ENCODE peak calls at places on chromosome 13, in seven cellular contexts. Y, I, Q, G, H, R and C are unnamed samples.

GRCh38 chr13:91576590-91576989 is 178.2 kb downstream of the GPC5 start:
- DNase-seq in Y (no peak), I (peak), Q (no peak), G (no peak), H (no peak), R (no peak), C (no peak)

GRCh38 chr13:98275711-98276171 is 98.7 kb upstream of the RNF113B start:
- DNase-seq in Y (no peak), I (no peak), Q (no peak), G (no peak), H (no peak), R (no peak), C (peak)

GRCh38 chr13:99382428-99383133 is 75.4 kb upstream of the GPR183 start:
- DNase-seq in Y (no peak), I (peak), Q (no peak), G (no peak), H (no peak), R (no peak), C (no peak)

GRCh38 chr13:27605610-27606200 is 14.6 kb downstream of the LNX2 start:
- DNase-seq in Y (no peak), I (no peak), Q (peak), G (no peak), H (no peak), R (no peak), C (no peak)

GRCh38 chr13:101307181-101307701 is 109.1 kb downstream of the NALCN start:
- DNase-seq in Y (no peak), I (no peak), Q (peak), G (no peak), H (no peak), R (no peak), C (peak)

GRCh38 chr13:45206340-45206739 is 5.5 kb upstream of the KCTD4 start:
- DNase-seq in Y (no peak), I (no peak), Q (peak), G (no peak), H (no peak), R (no peak), C (peak)

GRCh38 chr13:67438465-67438864 is 208.3 kb upstream of the PCDH9 start:
- DNase-seq in Y (no peak), I (peak), Q (no peak), G (no peak), H (no peak), R (no peak), C (no peak)

GRCh38 chr13:100875392-100876043 is 200.9 kb upstream of the TMTC4 start:
- DNase-seq in Y (no peak), I (no peak), Q (peak), G (no peak), H (no peak), R (no peak), C (peak)

GRCh38 chr13:46968450-46968849 is 71.6 kb upstream of the HTR2A start:
- DNase-seq in Y (no peak), I (no peak), Q (no peak), G (no peak), H (no peak), R (no peak), C (no peak)

GRCh38 chr13:110329798-110330461 is 22.8 kb downstream of the COL4A2 start:
- DNase-seq in Y (no peak), I (no peak), Q (peak), G (no peak), H (no peak), R (peak), C (no peak)

GRCh38 chr13:113644800-113645199 is 13.2 kb downstream of the ATP4B start:
- DNase-seq in Y (no peak), I (no peak), Q (no peak), G (no peak), H (no peak), R (no peak), C (no peak)

GRCh38 chr13:33640832-33641231 is 177.1 kb upstream of the RFC3 start:
- DNase-seq in Y (no peak), I (no peak), Q (no peak), G (no peak), H (no peak), R (no peak), C (no peak)

GRCh38 chr13:43942301-43942700 is 62.6 kb downstream of the LACC1 start:
- DNase-seq in Y (no peak), I (no peak), Q (peak), G (no peak), H (no peak), R (no peak), C (no peak)

GRCh38 chr13:43805071-43805468 is 18.3 kb upstream of the ENOX1 start:
- DNase-seq in Y (no peak), I (peak), Q (peak), G (peak), H (no peak), R (no peak), C (peak)

GRCh38 chr13:23466144-23467002 is 32.9 kb upstream of the SACS start:
- DNase-seq in Y (peak), I (peak), Q (peak), G (peak), H (peak), R (peak), C (peak)

GRCh38 chr13:57631607-57632275 is at the start of gene PCDH17:
- DNase-seq in Y (peak), I (no peak), Q (peak), G (peak), H (peak), R (peak), C (no peak)

GRCh38 chr13:102825921-102826706 is 19.7 kb upstream of the ERCC5 start:
- DNase-seq in Y (no peak), I (no peak), Q (peak), G (no peak), H (no peak), R (no peak), C (peak)

GRCh38 chr13:91647361-91647970 is 249.0 kb downstream of the GPC5 start:
- DNase-seq in Y (no peak), I (peak), Q (peak), G (no peak), H (peak), R (no peak), C (no peak)

GRCh38 chr13:68608147-68608546 is 1378.0 kb upstream of the PCDH9 start:
- DNase-seq in Y (no peak), I (no peak), Q (peak), G (no peak), H (no peak), R (no peak), C (no peak)

GRCh38 chr13:85724554-85725432 is 74.4 kb downstream of the SLITRK6 start:
- DNase-seq in Y (no peak), I (no peak), Q (no peak), G (no peak), H (no peak), R (no peak), C (peak)

GRCh38 chr13:20714161-20714560 is 10.7 kb downstream of the IL17D start:
- DNase-seq in Y (no peak), I (no peak), Q (peak), G (no peak), H (no peak), R (no peak), C (no peak)

GRCh38 chr13:21242236-21242635 is 65.8 kb downstream of the MRPL57 start:
- DNase-seq in Y (no peak), I (peak), Q (no peak), G (no peak), H (no peak), R (no peak), C (no peak)

GRCh38 chr13:26202365-26202972 is 19.6 kb downstream of the RNF6 start:
- DNase-seq in Y (no peak), I (no peak), Q (peak), G (no peak), H (no peak), R (no peak), C (peak)

GRCh38 chr13:92463134-92463533 is 763.5 kb upstream of the GPC6 start:
- DNase-seq in Y (peak), I (no peak), Q (no peak), G (no peak), H (no peak), R (no peak), C (no peak)

GRCh38 chr13:36135876-36136275 is 4.7 kb upstream of the DCLK1 start:
- DNase-seq in Y (no peak), I (no peak), Q (no peak), G (no peak), H (no peak), R (no peak), C (no peak)

GRCh38 chr13:76148926-76149325 is 512.8 kb downstream of the LMO7 start:
- DNase-seq in Y (no peak), I (no peak), Q (peak), G (no peak), H (no peak), R (no peak), C (peak)

GRCh38 chr13:99955107-99955746 is 16.3 kb downstream of the ZIC5 start:
- DNase-seq in Y (no peak), I (peak), Q (no peak), G (no peak), H (no peak), R (no peak), C (no peak)

GRCh38 chr13:34733720-34734119 is 208.3 kb upstream of the NBEA start:
- DNase-seq in Y (no peak), I (no peak), Q (peak), G (no peak), H (no peak), R (no peak), C (peak)

GRCh38 chr13:26872444-26873173 is 112.0 kb upstream of the GPR12 start:
- DNase-seq in Y (peak), I (peak), Q (no peak), G (peak), H (peak), R (no peak), C (peak)

GRCh38 chr13:21104199-21105019 is 43.0 kb upstream of the LATS2 start:
- DNase-seq in Y (no peak), I (no peak), Q (no peak), G (no peak), H (no peak), R (no peak), C (no peak)

GRCh38 chr13:39765801-39766463 is 110.5 kb downstream of the COG6 start:
- DNase-seq in Y (peak), I (peak), Q (peak), G (peak), H (peak), R (no peak), C (no peak)

GRCh38 chr13:47146136-47146535 is 249.3 kb upstream of the HTR2A start:
- DNase-seq in Y (no peak), I (no peak), Q (peak), G (no peak), H (no peak), R (no peak), C (peak)

GRCh38 chr13:82627183-82627582 is 1255.1 kb downstream of the SLITRK1 start:
- DNase-seq in Y (no peak), I (no peak), Q (peak), G (no peak), H (no peak), R (no peak), C (peak)

GRCh38 chr13:100443998-100444328 is 144.6 kb downstream of the GGACT start:
- DNase-seq in Y (no peak), I (no peak), Q (no peak), G (no peak), H (no peak), R (no peak), C (no peak)

GRCh38 chr13:19156013-19156825 is 25.4 kb downstream of the TUBA3C start:
- DNase-seq in Y (no peak), I (no peak), Q (no peak), G (no peak), H (no peak), R (no peak), C (no peak)

GRCh38 chr13:106261450-106261849 is 274.0 kb downstream of the EFNB2 start:
- DNase-seq in Y (no peak), I (no peak), Q (no peak), G (no peak), H (no peak), R (no peak), C (no peak)

GRCh38 chr13:106263801-106264200 is 271.7 kb downstream of the EFNB2 start:
- DNase-seq in Y (no peak), I (no peak), Q (peak), G (no peak), H (no peak), R (no peak), C (no peak)

GRCh38 chr13:106259928-106260327 is 275.5 kb downstream of the EFNB2 start:
- DNase-seq in Y (no peak), I (no peak), Q (no peak), G (no peak), H (no peak), R (no peak), C (no peak)

GRCh38 chr13:106262886-106263285 is 272.6 kb downstream of the EFNB2 start:
- DNase-seq in Y (no peak), I (no peak), Q (peak), G (no peak), H (no peak), R (no peak), C (no peak)

DNA sequence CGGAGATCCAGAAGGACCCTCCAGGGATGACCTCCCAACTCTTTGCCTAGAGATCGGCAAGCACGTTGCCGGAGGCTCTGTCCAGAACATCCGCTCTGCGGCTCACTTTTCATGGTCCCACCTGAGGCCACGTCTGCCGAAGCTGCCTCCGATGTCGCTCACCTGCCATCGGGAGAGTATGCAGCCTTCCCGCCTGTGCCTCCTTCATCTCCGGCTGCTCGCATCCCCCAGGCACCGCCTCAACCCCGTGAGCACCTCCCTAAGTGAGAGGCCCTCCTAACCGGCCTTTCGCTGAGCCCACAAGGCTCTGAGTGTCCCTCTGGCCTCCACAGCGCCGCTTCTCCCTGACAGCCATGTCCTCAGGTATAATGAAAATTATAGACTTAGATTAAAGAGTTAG is 275.1 kb downstream of the EFNB2 start:
- DNase-seq in Y (no peak), I (no peak), Q (no peak), G (no peak), H (no peak), R (no peak), C (no peak)
- H3K4me3 ChIP-seq in Y (no peak), I (no peak), Q (no peak), G (no peak), H (no peak), R (no peak), C (no peak)

GRCh38 chr13:49560270-49561063 is 24.9 kb downstream of the RCBTB1 start:
- DNase-seq in Y (peak), I (peak), Q (no peak), G (no peak), H (no peak), R (no peak), C (no peak)
- TF ChIP-seq CTCF in Y (peak), I (peak), Q (no peak), G (peak), H (peak), R (peak), C (no peak)

DNA sequence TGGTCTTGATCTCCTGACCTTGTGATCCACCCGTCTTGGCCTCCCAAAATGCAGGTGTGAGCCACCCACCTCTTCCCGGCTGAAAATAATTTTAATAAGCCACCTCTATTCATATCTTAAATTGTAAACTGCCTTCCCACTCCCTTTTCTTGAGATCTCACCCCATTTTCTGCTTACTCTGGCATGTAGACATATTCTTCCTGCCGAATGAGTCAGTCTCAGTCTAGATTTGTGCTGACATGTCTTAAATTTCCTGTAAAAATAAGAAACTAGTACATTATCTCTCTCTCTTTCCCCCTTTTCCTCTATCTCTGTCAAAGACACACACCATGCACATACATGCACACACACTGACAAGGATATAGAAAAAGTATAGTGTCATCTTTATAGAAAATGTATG is 60.9 kb downstream of the THSD1 start:
- DNase-seq in Y (no peak), I (no peak), Q (peak), G (no peak), H (no peak), R (no peak), C (peak)
- H3K4me3 ChIP-seq in Y (no peak), I (no peak), Q (no peak), G (no peak), H (no peak), R (no peak), C (no peak)

DNA sequence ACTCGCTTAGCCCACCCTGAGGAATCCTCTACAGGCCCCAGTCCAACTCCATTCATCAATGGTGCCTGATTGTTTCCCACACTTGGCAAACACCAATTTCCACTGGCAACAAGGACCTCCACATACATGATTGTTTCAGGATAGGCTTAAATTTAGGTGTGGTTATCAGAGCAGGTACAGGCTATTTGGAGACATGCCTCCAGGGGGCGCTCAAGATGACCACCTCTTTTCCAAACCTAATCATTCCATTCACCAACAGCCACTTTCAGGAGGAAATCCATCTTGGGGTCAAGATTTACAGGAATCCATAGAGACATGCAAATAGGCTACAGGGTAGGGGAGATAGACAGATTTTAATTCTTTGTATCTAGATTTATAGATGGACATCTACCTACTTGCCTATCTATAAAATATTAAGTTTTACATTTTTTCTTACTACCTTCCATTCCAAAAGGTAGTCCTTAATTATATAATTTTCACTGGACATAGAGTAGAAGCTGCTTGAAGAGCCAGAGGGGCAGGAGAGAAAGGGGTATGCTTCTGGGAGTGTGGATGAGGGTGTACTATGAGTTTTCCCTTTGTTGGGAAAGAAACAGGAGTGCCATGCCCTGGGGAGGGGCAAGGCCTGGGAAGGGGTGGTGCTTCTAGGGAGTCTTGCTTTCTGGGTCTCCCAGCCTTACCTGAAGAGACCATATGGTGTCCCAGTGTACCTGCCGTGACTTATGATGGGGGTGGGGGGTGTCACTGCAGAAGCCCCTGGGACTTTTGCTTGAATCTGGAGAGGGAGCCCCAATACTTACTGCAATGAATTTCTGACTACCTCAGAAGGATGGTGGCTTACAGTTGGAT is 14.1 kb upstream of the PCDH8 start:
- DNase-seq in Y (no peak), I (peak), Q (no peak), G (no peak), H (no peak), R (no peak), C (no peak)
- TF ChIP-seq CTCF in Y (peak), I (peak), Q (peak), G (peak), H (peak), R (no peak), C (peak)

GRCh38 chr13:81446441-81446840 is 1105.5 kb upstream of the SPRY2 start:
- DNase-seq in Y (no peak), I (no peak), Q (no peak), G (no peak), H (no peak), R (no peak), C (no peak)

DNA sequence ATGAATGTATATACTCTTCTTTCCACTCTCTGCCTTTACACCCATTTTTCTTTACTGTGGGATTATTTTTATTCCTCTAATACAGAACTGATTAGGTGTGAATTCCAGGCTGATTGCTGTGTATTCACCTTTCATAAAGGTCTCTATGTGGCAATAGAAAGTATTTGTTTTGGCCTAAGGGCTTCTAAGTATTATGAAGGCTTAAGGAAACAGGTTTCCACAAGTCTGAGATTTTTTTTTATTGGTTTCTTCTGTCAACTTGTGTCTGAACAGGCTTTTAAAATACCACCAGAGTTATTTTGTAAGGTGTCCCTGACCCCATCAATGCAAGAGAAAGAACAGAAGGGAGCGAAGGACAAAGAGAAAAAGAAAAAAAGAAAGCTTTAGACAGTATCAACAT is 1102.0 kb upstream of the SPRY2 start:
- DNase-seq in Y (no peak), I (no peak), Q (no peak), G (no peak), H (no peak), R (no peak), C (no peak)
- H3K4me3 ChIP-seq in Y (no peak), I (no peak), Q (no peak), G (no peak), H (no peak), R (no peak), C (no peak)

DNA sequence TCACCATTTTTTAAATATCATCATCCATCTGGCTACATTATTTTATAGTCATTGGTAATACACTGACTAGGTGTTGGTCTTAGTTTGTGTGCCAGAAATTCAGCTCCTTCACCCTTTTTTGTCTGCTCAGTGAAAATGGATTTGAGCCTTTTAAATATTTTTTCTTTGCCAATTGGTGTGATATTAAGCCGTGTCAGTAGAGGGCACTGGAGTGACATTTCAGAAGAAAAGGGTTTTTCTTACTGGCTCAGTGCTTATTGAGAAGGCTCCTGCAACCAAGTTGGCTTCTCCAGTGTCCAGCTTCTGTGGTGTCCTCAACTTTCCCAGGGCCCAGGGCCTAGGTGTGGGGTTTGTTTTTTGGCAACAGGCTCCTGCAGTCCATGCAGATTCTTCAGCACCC is 546.6 kb downstream of the DACH1 start:
- DNase-seq in Y (no peak), I (peak), Q (no peak), G (no peak), H (no peak), R (no peak), C (peak)
- TF ChIP-seq CTCF in Y (peak), I (peak), Q (peak), G (no peak), H (peak), R (no peak), C (peak)

GRCh38 chr13:41457589-41458186 is 338 bp downstream of the RGCC start:
- DNase-seq in Y (no peak), I (peak), Q (no peak), G (no peak), H (no peak), R (no peak), C (no peak)

GRCh38 chr13:41458939-41459753 is 1.8 kb downstream of the RGCC start:
- DNase-seq in Y (peak), I (peak), Q (no peak), G (no peak), H (peak), R (peak), C (peak)

GRCh38 chr13:41459754-41460111 is 2.4 kb downstream of the RGCC start:
- DNase-seq in Y (no peak), I (no peak), Q (no peak), G (no peak), H (no peak), R (no peak), C (peak)

GRCh38 chr13:41456768-41457588 is at the start of gene RGCC:
- DNase-seq in Y (peak), I (peak), Q (peak), G (peak), H (peak), R (peak), C (peak)

GRCh38 chr13:41458187-41458938 is 1.0 kb downstream of the RGCC start:
- DNase-seq in Y (peak), I (peak), Q (peak), G (peak), H (no peak), R (no peak), C (no peak)
- H3K4me3 ChIP-seq in Y (peak), I (peak), Q (peak), G (peak), H (peak), R (peak), C (peak)